ENCODE peak calls at places on chromosomes 1 and 21, in six cellular contexts. One of them, this sample, is unnamed.

GRCh38 chr1:74323937-74324473 is 88.8 kb downstream of the TNNI3K start:
- DNase-seq in Kasumi-1: no peak
- DNase-seq in NCI-H1092 treated with DMSO at 0.1 percent for 48 hours: no peak
- DNase-seq in stimulated activated naive CD8-positive, alpha-beta T cell treated with anti-CD3 and anti-CD28 coated beads, Interleukin-15, Interleukin-2, amounts not matched to agents 100 U/mL and 50 U/mL, for 24 hours: no peak
- DNase-seq in NCI-H460: no peak
- DNase-seq in DMS53: peak; percentile 48
- DNase-seq in this sample: no peak

GRCh38 chr1:217482356-217483102 is 148.4 kb downstream of the GPATCH2 start:
- DNase-seq in NCI-H460: no peak
- DNase-seq in DMS53: peak; percentile 70
- DNase-seq in stimulated activated naive CD8-positive, alpha-beta T cell treated with anti-CD3 and anti-CD28 coated beads, Interleukin-15, Interleukin-2, amounts not matched to agents 100 U/mL and 50 U/mL, for 24 hours: peak; percentile 64
- DNase-seq in NCI-H1092 treated with DMSO at 0.1 percent for 48 hours: no peak
- DNase-seq in Kasumi-1: peak; percentile 79
- DNase-seq in this sample: no peak

GRCh38 chr1:156025873-156026272 is 5.1 kb upstream of the SSR2 start:
- DNase-seq in NCI-H1092 treated with DMSO at 0.1 percent for 48 hours: peak; percentile 78
- DNase-seq in stimulated activated naive CD8-positive, alpha-beta T cell treated with anti-CD3 and anti-CD28 coated beads, Interleukin-15, Interleukin-2, amounts not matched to agents 100 U/mL and 50 U/mL, for 24 hours: peak; percentile 38
- DNase-seq in Kasumi-1: peak; percentile 86
- DNase-seq in NCI-H460: peak; percentile 50
- DNase-seq in DMS53: peak; percentile 85
- DNase-seq in this sample: peak; percentile 56

GRCh38 chr1:68196676-68197075 is 35.6 kb downstream of the WLS start:
- DNase-seq in Kasumi-1: no peak
- DNase-seq in NCI-H1092 treated with DMSO at 0.1 percent for 48 hours: no peak
- DNase-seq in NCI-H460: no peak
- DNase-seq in stimulated activated naive CD8-positive, alpha-beta T cell treated with anti-CD3 and anti-CD28 coated beads, Interleukin-15, Interleukin-2, amounts not matched to agents 100 U/mL and 50 U/mL, for 24 hours: no peak
- DNase-seq in DMS53: peak; percentile 35
- DNase-seq in this sample: no peak

GRCh38 chr1:5297199-5297877 is 642.9 kb downstream of the AJAP1 start:
- DNase-seq in NCI-H460: no peak
- DNase-seq in DMS53: no peak
- DNase-seq in stimulated activated naive CD8-positive, alpha-beta T cell treated with anti-CD3 and anti-CD28 coated beads, Interleukin-15, Interleukin-2, amounts not matched to agents 100 U/mL and 50 U/mL, for 24 hours: no peak
- DNase-seq in Kasumi-1: no peak
- DNase-seq in NCI-H1092 treated with DMSO at 0.1 percent for 48 hours: no peak
- DNase-seq in this sample: peak; percentile 26

GRCh38 chr1:188782220-188782841 is 1695.3 kb downstream of the BRINP3 start:
- DNase-seq in stimulated activated naive CD8-positive, alpha-beta T cell treated with anti-CD3 and anti-CD28 coated beads, Interleukin-15, Interleukin-2, amounts not matched to agents 100 U/mL and 50 U/mL, for 24 hours: no peak
- DNase-seq in NCI-H1092 treated with DMSO at 0.1 percent for 48 hours: peak; percentile 53
- DNase-seq in DMS53: peak; percentile 91
- DNase-seq in Kasumi-1: peak; percentile 89
- DNase-seq in NCI-H460: peak; percentile 94
- DNase-seq in this sample: peak; percentile 52

GRCh38 chr1:21366288-21366687 is 73.6 kb upstream of the NBPF3 start:
- DNase-seq in NCI-H1092 treated with DMSO at 0.1 percent for 48 hours: no peak
- DNase-seq in DMS53: no peak
- DNase-seq in stimulated activated naive CD8-positive, alpha-beta T cell treated with anti-CD3 and anti-CD28 coated beads, Interleukin-15, Interleukin-2, amounts not matched to agents 100 U/mL and 50 U/mL, for 24 hours: no peak
- DNase-seq in Kasumi-1: no peak
- DNase-seq in NCI-H460: no peak
- DNase-seq in this sample: no peak

GRCh38 chr1:41739061-41739955 is 179.4 kb downstream of the HIVEP3 start:
- DNase-seq in NCI-H1092 treated with DMSO at 0.1 percent for 48 hours: no peak
- DNase-seq in Kasumi-1: peak; percentile 97
- DNase-seq in DMS53: no peak
- DNase-seq in NCI-H460: no peak
- DNase-seq in stimulated activated naive CD8-positive, alpha-beta T cell treated with anti-CD3 and anti-CD28 coated beads, Interleukin-15, Interleukin-2, amounts not matched to agents 100 U/mL and 50 U/mL, for 24 hours: peak; percentile 92
- DNase-seq in this sample: peak; percentile 63

GRCh38 chr1:7784492-7785071 is 491 bp downstream of the PER3 start:
- DNase-seq in DMS53: peak; percentile 72
- DNase-seq in NCI-H460: no peak
- DNase-seq in NCI-H1092 treated with DMSO at 0.1 percent for 48 hours: no peak
- DNase-seq in Kasumi-1: no peak
- DNase-seq in stimulated activated naive CD8-positive, alpha-beta T cell treated with anti-CD3 and anti-CD28 coated beads, Interleukin-15, Interleukin-2, amounts not matched to agents 100 U/mL and 50 U/mL, for 24 hours: no peak
- DNase-seq in this sample: no peak

GRCh38 chr1:17286646-17287045 is 21.4 kb upstream of the PADI4 start:
- DNase-seq in Kasumi-1: no peak
- DNase-seq in NCI-H1092 treated with DMSO at 0.1 percent for 48 hours: no peak
- DNase-seq in NCI-H460: no peak
- DNase-seq in DMS53: no peak
- DNase-seq in stimulated activated naive CD8-positive, alpha-beta T cell treated with anti-CD3 and anti-CD28 coated beads, Interleukin-15, Interleukin-2, amounts not matched to agents 100 U/mL and 50 U/mL, for 24 hours: no peak
- DNase-seq in this sample: no peak

GRCh38 chr21:42685036-42685435 is 31.6 kb downstream of the PDE9A start:
- DNase-seq in NCI-H1092 treated with DMSO at 0.1 percent for 48 hours: no peak
- DNase-seq in DMS53: no peak
- DNase-seq in Kasumi-1: no peak
- DNase-seq in stimulated activated naive CD8-positive, alpha-beta T cell treated with anti-CD3 and anti-CD28 coated beads, Interleukin-15, Interleukin-2, amounts not matched to agents 100 U/mL and 50 U/mL, for 24 hours: no peak
- DNase-seq in NCI-H460: no peak
- DNase-seq in this sample: no peak

GRCh38 chr1:232084584-232085223 is 458.1 kb downstream of the DISC1 start:
- DNase-seq in Kasumi-1: peak; percentile 22
- DNase-seq in stimulated activated naive CD8-positive, alpha-beta T cell treated with anti-CD3 and anti-CD28 coated beads, Interleukin-15, Interleukin-2, amounts not matched to agents 100 U/mL and 50 U/mL, for 24 hours: no peak
- DNase-seq in DMS53: no peak
- DNase-seq in NCI-H1092 treated with DMSO at 0.1 percent for 48 hours: no peak
- DNase-seq in NCI-H460: no peak
- DNase-seq in this sample: no peak

GRCh38 chr1:180926164-180926981 is 13.7 kb downstream of the KIAA1614 start:
- DNase-seq in NCI-H1092 treated with DMSO at 0.1 percent for 48 hours: peak; percentile 94
- DNase-seq in NCI-H460: no peak
- DNase-seq in Kasumi-1: peak; percentile 40
- DNase-seq in DMS53: peak; percentile 22
- DNase-seq in stimulated activated naive CD8-positive, alpha-beta T cell treated with anti-CD3 and anti-CD28 coated beads, Interleukin-15, Interleukin-2, amounts not matched to agents 100 U/mL and 50 U/mL, for 24 hours: no peak
- DNase-seq in this sample: peak; percentile 82

GRCh38 chr21:16279658-16280581 is 550.1 kb downstream of the USP25 start:
- DNase-seq in stimulated activated naive CD8-positive, alpha-beta T cell treated with anti-CD3 and anti-CD28 coated beads, Interleukin-15, Interleukin-2, amounts not matched to agents 100 U/mL and 50 U/mL, for 24 hours: no peak
- DNase-seq in Kasumi-1: no peak
- DNase-seq in DMS53: no peak
- DNase-seq in NCI-H460: no peak
- DNase-seq in NCI-H1092 treated with DMSO at 0.1 percent for 48 hours: no peak
- DNase-seq in this sample: no peak

GRCh38 chr1:37476460-37477197 is 2.2 kb downstream of the ZC3H12A start:
- DNase-seq in NCI-H1092 treated with DMSO at 0.1 percent for 48 hours: no peak
- DNase-seq in DMS53: peak; percentile 70
- DNase-seq in NCI-H460: no peak
- DNase-seq in stimulated activated naive CD8-positive, alpha-beta T cell treated with anti-CD3 and anti-CD28 coated beads, Interleukin-15, Interleukin-2, amounts not matched to agents 100 U/mL and 50 U/mL, for 24 hours: no peak
- DNase-seq in Kasumi-1: no peak
- DNase-seq in this sample: peak; percentile 19

GRCh38 chr1:154937988-154938386 is 1.5 kb upstream of the PMVK start:
- DNase-seq in stimulated activated naive CD8-positive, alpha-beta T cell treated with anti-CD3 and anti-CD28 coated beads, Interleukin-15, Interleukin-2, amounts not matched to agents 100 U/mL and 50 U/mL, for 24 hours: no peak
- DNase-seq in NCI-H460: no peak
- DNase-seq in Kasumi-1: no peak
- DNase-seq in DMS53: no peak
- DNase-seq in NCI-H1092 treated with DMSO at 0.1 percent for 48 hours: no peak
- DNase-seq in this sample: no peak

GRCh38 chr1:79373481-79374132 is 367.1 kb upstream of the ADGRL4 start:
- DNase-seq in NCI-H460: peak; percentile 1
- DNase-seq in Kasumi-1: no peak
- DNase-seq in NCI-H1092 treated with DMSO at 0.1 percent for 48 hours: no peak
- DNase-seq in stimulated activated naive CD8-positive, alpha-beta T cell treated with anti-CD3 and anti-CD28 coated beads, Interleukin-15, Interleukin-2, amounts not matched to agents 100 U/mL and 50 U/mL, for 24 hours: no peak
- DNase-seq in DMS53: peak; percentile 35
- DNase-seq in this sample: no peak

GRCh38 chr1:221913351-221913750 is 171.5 kb upstream of the DUSP10 start:
- DNase-seq in Kasumi-1: no peak
- DNase-seq in stimulated activated naive CD8-positive, alpha-beta T cell treated with anti-CD3 and anti-CD28 coated beads, Interleukin-15, Interleukin-2, amounts not matched to agents 100 U/mL and 50 U/mL, for 24 hours: no peak
- DNase-seq in DMS53: no peak
- DNase-seq in NCI-H1092 treated with DMSO at 0.1 percent for 48 hours: no peak
- DNase-seq in NCI-H460: no peak
- DNase-seq in this sample: no peak

GRCh38 chr1:246428542-246429308 is 78.4 kb downstream of the SMYD3 start:
- DNase-seq in NCI-H1092 treated with DMSO at 0.1 percent for 48 hours: no peak
- DNase-seq in DMS53: no peak
- DNase-seq in Kasumi-1: no peak
- DNase-seq in stimulated activated naive CD8-positive, alpha-beta T cell treated with anti-CD3 and anti-CD28 coated beads, Interleukin-15, Interleukin-2, amounts not matched to agents 100 U/mL and 50 U/mL, for 24 hours: peak; percentile 20
- DNase-seq in NCI-H460: no peak
- DNase-seq in this sample: no peak

GRCh38 chr1:211352985-211353515 is 26.4 kb downstream of the TRAF5 start:
- DNase-seq in stimulated activated naive CD8-positive, alpha-beta T cell treated with anti-CD3 and anti-CD28 coated beads, Interleukin-15, Interleukin-2, amounts not matched to agents 100 U/mL and 50 U/mL, for 24 hours: peak; percentile 66
- DNase-seq in NCI-H1092 treated with DMSO at 0.1 percent for 48 hours: no peak
- DNase-seq in Kasumi-1: peak; percentile 34
- DNase-seq in NCI-H460: peak; percentile 37
- DNase-seq in DMS53: peak; percentile 86
- DNase-seq in this sample: peak; percentile 38

GRCh38 chr1:29556657-29557056 is 320.3 kb downstream of the PTPRU start:
- DNase-seq in DMS53: no peak
- DNase-seq in NCI-H1092 treated with DMSO at 0.1 percent for 48 hours: no peak
- DNase-seq in NCI-H460: no peak
- DNase-seq in Kasumi-1: no peak
- DNase-seq in stimulated activated naive CD8-positive, alpha-beta T cell treated with anti-CD3 and anti-CD28 coated beads, Interleukin-15, Interleukin-2, amounts not matched to agents 100 U/mL and 50 U/mL, for 24 hours: no peak
- DNase-seq in this sample: no peak

GRCh38 chr1:2224170-2224584 is 3.9 kb upstream of the SKI start:
- DNase-seq in NCI-H1092 treated with DMSO at 0.1 percent for 48 hours: no peak
- DNase-seq in stimulated activated naive CD8-positive, alpha-beta T cell treated with anti-CD3 and anti-CD28 coated beads, Interleukin-15, Interleukin-2, amounts not matched to agents 100 U/mL and 50 U/mL, for 24 hours: no peak
- DNase-seq in NCI-H460: no peak
- DNase-seq in Kasumi-1: no peak
- DNase-seq in DMS53: no peak
- DNase-seq in this sample: no peak

GRCh38 chr1:165424454-165425283 is 20.3 kb downstream of the RXRG start:
- DNase-seq in NCI-H1092 treated with DMSO at 0.1 percent for 48 hours: no peak
- DNase-seq in stimulated activated naive CD8-positive, alpha-beta T cell treated with anti-CD3 and anti-CD28 coated beads, Interleukin-15, Interleukin-2, amounts not matched to agents 100 U/mL and 50 U/mL, for 24 hours: no peak
- DNase-seq in NCI-H460: no peak
- DNase-seq in Kasumi-1: no peak
- DNase-seq in DMS53: no peak
- DNase-seq in this sample: no peak

This sample was measured in NCI-H524.